ENCODE peak calls at places on chromosomes 6 and 20, in nine cellular contexts. One of them, this sample, is unnamed.

GRCh38 chr6:138948028-138948427 is 40.0 kb downstream of the REPS1 start:
- DNase-seq in LoVo: no peak
- DNase-seq in caudate nucleus: no peak
- DNase-seq in ELR: peak
- DNase-seq in stimulated activated naive CD4-positive, alpha-beta T cell: no peak
- DNase-seq in RPMI7951: no peak
- DNase-seq in cardiac fibroblast: peak
- DNase-seq in lower leg skin: no peak
- DNase-seq in anterior cingulate cortex: no peak
- DNase-seq in this sample: no peak

GRCh38 chr6:168711666-168712300 is 270.8 kb downstream of the SMOC2 start:
- DNase-seq in stimulated activated naive CD4-positive, alpha-beta T cell: no peak
- DNase-seq in cardiac fibroblast: no peak
- DNase-seq in caudate nucleus: no peak
- DNase-seq in anterior cingulate cortex: no peak
- DNase-seq in ELR: no peak
- DNase-seq in LoVo: no peak
- DNase-seq in RPMI7951: no peak
- DNase-seq in lower leg skin: no peak
- DNase-seq in this sample: no peak

GRCh38 chr6:33592595-33593413 is 12.7 kb upstream of the BAK1 start:
- DNase-seq in cardiac fibroblast: no peak
- DNase-seq in LoVo: no peak
- DNase-seq in lower leg skin: no peak
- DNase-seq in ELR: no peak
- DNase-seq in anterior cingulate cortex: no peak
- DNase-seq in stimulated activated naive CD4-positive, alpha-beta T cell: peak
- DNase-seq in RPMI7951: no peak
- DNase-seq in caudate nucleus: peak
- DNase-seq in this sample: peak

GRCh38 chr20:41276317-41276751 is 41.2 kb downstream of the ZHX3 start:
- DNase-seq in ELR: no peak
- DNase-seq in caudate nucleus: peak
- DNase-seq in LoVo: no peak
- DNase-seq in lower leg skin: no peak
- DNase-seq in RPMI7951: no peak
- DNase-seq in anterior cingulate cortex: peak
- DNase-seq in cardiac fibroblast: no peak
- DNase-seq in stimulated activated naive CD4-positive, alpha-beta T cell: no peak
- DNase-seq in this sample: no peak

GRCh38 chr20:63158845-63159244 is 57.1 kb downstream of the YTHDF1 start:
- DNase-seq in ELR: no peak
- DNase-seq in RPMI7951: no peak
- DNase-seq in caudate nucleus: no peak
- DNase-seq in anterior cingulate cortex: no peak
- DNase-seq in lower leg skin: no peak
- DNase-seq in stimulated activated naive CD4-positive, alpha-beta T cell: no peak
- DNase-seq in cardiac fibroblast: no peak
- DNase-seq in LoVo: no peak
- DNase-seq in this sample: no peak

GRCh38 chr6:142783499-142783898 is 161.5 kb downstream of the HIVEP2 start:
- DNase-seq in anterior cingulate cortex: no peak
- DNase-seq in caudate nucleus: no peak
- DNase-seq in lower leg skin: no peak
- DNase-seq in stimulated activated naive CD4-positive, alpha-beta T cell: no peak
- DNase-seq in cardiac fibroblast: no peak
- DNase-seq in RPMI7951: no peak
- DNase-seq in LoVo: no peak
- DNase-seq in ELR: no peak
- DNase-seq in this sample: no peak

GRCh38 chr6:1593958-1594314 is 15.8 kb upstream of the FOXC1 start:
- DNase-seq in stimulated activated naive CD4-positive, alpha-beta T cell: no peak
- DNase-seq in ELR: no peak
- DNase-seq in caudate nucleus: no peak
- DNase-seq in RPMI7951: no peak
- DNase-seq in anterior cingulate cortex: no peak
- DNase-seq in LoVo: no peak
- DNase-seq in lower leg skin: no peak
- DNase-seq in cardiac fibroblast: no peak
- DNase-seq in this sample: no peak

GRCh38 chr6:106309766-106310373 is 15.7 kb downstream of the ATG5 start:
- DNase-seq in cardiac fibroblast: peak
- DNase-seq in LoVo: peak
- DNase-seq in anterior cingulate cortex: no peak
- DNase-seq in ELR: peak
- DNase-seq in RPMI7951: peak
- DNase-seq in caudate nucleus: no peak
- DNase-seq in stimulated activated naive CD4-positive, alpha-beta T cell: no peak
- DNase-seq in lower leg skin: no peak
- DNase-seq in this sample: no peak

GRCh38 chr6:165985281-165985925 is 182.2 kb downstream of the TBXT start:
- DNase-seq in anterior cingulate cortex: no peak
- DNase-seq in ELR: no peak
- DNase-seq in stimulated activated naive CD4-positive, alpha-beta T cell: no peak
- DNase-seq in RPMI7951: no peak
- DNase-seq in lower leg skin: no peak
- DNase-seq in LoVo: no peak
- DNase-seq in cardiac fibroblast: no peak
- DNase-seq in caudate nucleus: no peak
- DNase-seq in this sample: no peak

GRCh38 chr20:18992418-18992817 is 178.8 kb downstream of the SCP2D1 start:
- DNase-seq in anterior cingulate cortex: no peak
- DNase-seq in RPMI7951: no peak
- DNase-seq in caudate nucleus: no peak
- DNase-seq in cardiac fibroblast: no peak
- DNase-seq in LoVo: no peak
- DNase-seq in lower leg skin: no peak
- DNase-seq in stimulated activated naive CD4-positive, alpha-beta T cell: no peak
- DNase-seq in ELR: no peak
- DNase-seq in this sample: no peak

GRCh38 chr20:37875776-37876175 is 27.2 kb upstream of the VSTM2L start:
- DNase-seq in lower leg skin: no peak
- DNase-seq in RPMI7951: no peak
- DNase-seq in LoVo: no peak
- DNase-seq in cardiac fibroblast: no peak
- DNase-seq in stimulated activated naive CD4-positive, alpha-beta T cell: no peak
- DNase-seq in anterior cingulate cortex: no peak
- DNase-seq in caudate nucleus: no peak
- DNase-seq in ELR: no peak
- DNase-seq in this sample: no peak

GRCh38 chr20:37396520-37397075 is 50.7 kb downstream of the SRC start:
- DNase-seq in lower leg skin: no peak
- DNase-seq in ELR: no peak
- DNase-seq in stimulated activated naive CD4-positive, alpha-beta T cell: no peak
- DNase-seq in caudate nucleus: no peak
- DNase-seq in RPMI7951: no peak
- DNase-seq in LoVo: no peak
- DNase-seq in anterior cingulate cortex: no peak
- DNase-seq in cardiac fibroblast: no peak
- DNase-seq in this sample: no peak

GRCh38 chr20:12287575-12287974 is 369.9 kb downstream of the BTBD3 start:
- DNase-seq in lower leg skin: no peak
- DNase-seq in anterior cingulate cortex: no peak
- DNase-seq in cardiac fibroblast: peak
- DNase-seq in caudate nucleus: no peak
- DNase-seq in LoVo: peak
- DNase-seq in ELR: no peak
- DNase-seq in RPMI7951: no peak
- DNase-seq in stimulated activated naive CD4-positive, alpha-beta T cell: no peak
- DNase-seq in this sample: no peak

GRCh38 chr6:46901747-46902362 is 19.9 kb downstream of the ADGRF5 start:
- DNase-seq in cardiac fibroblast: peak
- DNase-seq in lower leg skin: no peak
- DNase-seq in caudate nucleus: no peak
- DNase-seq in stimulated activated naive CD4-positive, alpha-beta T cell: no peak
- DNase-seq in RPMI7951: no peak
- DNase-seq in LoVo: no peak
- DNase-seq in ELR: no peak
- DNase-seq in anterior cingulate cortex: no peak
- DNase-seq in this sample: no peak

GRCh38 chr6:3912366-3913076 is 63.3 kb downstream of the FAM50B start:
- DNase-seq in ELR: no peak
- DNase-seq in stimulated activated naive CD4-positive, alpha-beta T cell: no peak
- DNase-seq in lower leg skin: no peak
- DNase-seq in cardiac fibroblast: no peak
- DNase-seq in anterior cingulate cortex: no peak
- DNase-seq in caudate nucleus: no peak
- DNase-seq in LoVo: no peak
- DNase-seq in RPMI7951: no peak
- DNase-seq in this sample: no peak

GRCh38 chr6:166415306-166415705 is 32.6 kb upstream of the MPC1 start:
- DNase-seq in LoVo: no peak
- DNase-seq in stimulated activated naive CD4-positive, alpha-beta T cell: no peak
- DNase-seq in caudate nucleus: no peak
- DNase-seq in anterior cingulate cortex: no peak
- DNase-seq in cardiac fibroblast: no peak
- DNase-seq in RPMI7951: no peak
- DNase-seq in lower leg skin: no peak
- DNase-seq in ELR: no peak
- DNase-seq in this sample: peak

GRCh38 chr6:89310929-89311328 is 4.2 kb downstream of the GABRR2 start:
- DNase-seq in stimulated activated naive CD4-positive, alpha-beta T cell: no peak
- DNase-seq in cardiac fibroblast: peak
- DNase-seq in RPMI7951: peak
- DNase-seq in anterior cingulate cortex: no peak
- DNase-seq in ELR: peak
- DNase-seq in caudate nucleus: no peak
- DNase-seq in lower leg skin: no peak
- DNase-seq in LoVo: no peak
- DNase-seq in this sample: no peak

GRCh38 chr20:6636209-6637159 is 131.0 kb upstream of the BMP2 start:
- DNase-seq in anterior cingulate cortex: no peak
- DNase-seq in caudate nucleus: no peak
- DNase-seq in stimulated activated naive CD4-positive, alpha-beta T cell: no peak
- DNase-seq in RPMI7951: peak
- DNase-seq in LoVo: peak
- DNase-seq in cardiac fibroblast: peak
- DNase-seq in ELR: peak
- DNase-seq in lower leg skin: no peak
- DNase-seq in this sample: no peak

GRCh38 chr6:52403627-52404026 is 16.5 kb upstream of the EFHC1 start:
- DNase-seq in RPMI7951: peak
- DNase-seq in LoVo: peak
- DNase-seq in cardiac fibroblast: no peak
- DNase-seq in ELR: no peak
- DNase-seq in anterior cingulate cortex: no peak
- DNase-seq in stimulated activated naive CD4-positive, alpha-beta T cell: no peak
- DNase-seq in lower leg skin: peak
- DNase-seq in caudate nucleus: no peak
- DNase-seq in this sample: no peak

GRCh38 chr6:17585766-17586502 is 14.2 kb upstream of the FAM8A1 start:
- DNase-seq in lower leg skin: no peak
- DNase-seq in caudate nucleus: no peak
- DNase-seq in LoVo: peak
- DNase-seq in RPMI7951: peak
- DNase-seq in anterior cingulate cortex: no peak
- DNase-seq in cardiac fibroblast: no peak
- DNase-seq in ELR: peak
- DNase-seq in stimulated activated naive CD4-positive, alpha-beta T cell: no peak
- DNase-seq in this sample: no peak

GRCh38 chr6:43669050-43669921 is 18.3 kb downstream of the MRPS18A start:
- DNase-seq in lower leg skin: no peak
- DNase-seq in anterior cingulate cortex: peak
- DNase-seq in cardiac fibroblast: peak
- DNase-seq in caudate nucleus: peak
- DNase-seq in LoVo: no peak
- DNase-seq in stimulated activated naive CD4-positive, alpha-beta T cell: no peak
- DNase-seq in RPMI7951: peak
- DNase-seq in ELR: peak
- DNase-seq in this sample: no peak